ENCODE peak calls at places on chromosomes 1 and 21, in eight cellular contexts. One of them, this sample, is unnamed.

GRCh38 chr1:11629184-11629583 is 25.0 kb downstream of the FBXO2 start:
- DNase-seq in adrenal gland: no peak
- DNase-seq in aorta: no peak
- DNase-seq in BJ: no peak
- DNase-seq in left ventricle myocardium inferior: no peak
- DNase-seq in fibroblast of lung: no peak
- DNase-seq in prostate gland: no peak
- DNase-seq in neural progenitor cell: no peak
- DNase-seq in this sample: no peak

GRCh38 chr1:228345201-228345930 is 61.3 kb downstream of the TRIM11 start:
- DNase-seq in neural progenitor cell: no peak
- DNase-seq in prostate gland: no peak
- DNase-seq in aorta: peak
- DNase-seq in BJ: no peak
- DNase-seq in adrenal gland: peak
- DNase-seq in left ventricle myocardium inferior: peak
- DNase-seq in fibroblast of lung: no peak
- DNase-seq in this sample: no peak

GRCh38 chr1:114320586-114320985 is 166.9 kb upstream of the SYT6 start:
- DNase-seq in BJ: peak
- DNase-seq in prostate gland: no peak
- DNase-seq in left ventricle myocardium inferior: no peak
- DNase-seq in aorta: no peak
- DNase-seq in fibroblast of lung: peak
- DNase-seq in adrenal gland: no peak
- DNase-seq in neural progenitor cell: no peak
- DNase-seq in this sample: no peak

GRCh38 chr1:204736861-204737260 is 51.3 kb upstream of the LRRN2 start:
- DNase-seq in neural progenitor cell: no peak
- DNase-seq in aorta: no peak
- DNase-seq in prostate gland: no peak
- DNase-seq in adrenal gland: no peak
- DNase-seq in fibroblast of lung: no peak
- DNase-seq in left ventricle myocardium inferior: no peak
- DNase-seq in BJ: no peak
- DNase-seq in this sample: no peak

GRCh38 chr1:87878873-87879272 is 550.2 kb downstream of the LMO4 start:
- DNase-seq in left ventricle myocardium inferior: no peak
- DNase-seq in BJ: no peak
- DNase-seq in adrenal gland: no peak
- DNase-seq in prostate gland: no peak
- DNase-seq in fibroblast of lung: no peak
- DNase-seq in neural progenitor cell: no peak
- DNase-seq in aorta: no peak
- DNase-seq in this sample: no peak

GRCh38 chr1:3746389-3746783 is 5.9 kb upstream of the CCDC27 start:
- DNase-seq in BJ: no peak
- DNase-seq in fibroblast of lung: peak
- DNase-seq in aorta: no peak
- DNase-seq in adrenal gland: no peak
- DNase-seq in prostate gland: no peak
- DNase-seq in left ventricle myocardium inferior: no peak
- DNase-seq in neural progenitor cell: peak
- DNase-seq in this sample: no peak

GRCh38 chr1:174197547-174197946 is 38.2 kb downstream of the RABGAP1L start:
- DNase-seq in left ventricle myocardium inferior: no peak
- DNase-seq in aorta: no peak
- DNase-seq in prostate gland: no peak
- DNase-seq in neural progenitor cell: no peak
- DNase-seq in BJ: no peak
- DNase-seq in adrenal gland: no peak
- DNase-seq in fibroblast of lung: no peak
- DNase-seq in this sample: no peak

GRCh38 chr1:38474738-38475623 is 384.6 kb downstream of the RRAGC start:
- DNase-seq in prostate gland: no peak
- DNase-seq in aorta: no peak
- DNase-seq in neural progenitor cell: peak
- DNase-seq in fibroblast of lung: no peak
- DNase-seq in left ventricle myocardium inferior: no peak
- DNase-seq in BJ: no peak
- DNase-seq in adrenal gland: no peak
- DNase-seq in this sample: no peak

GRCh38 chr1:155966750-155967149 is 11.6 kb downstream of the ARHGEF2 start:
- DNase-seq in prostate gland: no peak
- DNase-seq in fibroblast of lung: no peak
- DNase-seq in adrenal gland: no peak
- DNase-seq in BJ: no peak
- DNase-seq in left ventricle myocardium inferior: no peak
- DNase-seq in neural progenitor cell: no peak
- DNase-seq in aorta: no peak
- DNase-seq in this sample: no peak

GRCh38 chr1:82848043-82848442 is 1047.3 kb downstream of the ADGRL2 start:
- DNase-seq in neural progenitor cell: peak
- DNase-seq in prostate gland: no peak
- DNase-seq in BJ: no peak
- DNase-seq in aorta: no peak
- DNase-seq in adrenal gland: no peak
- DNase-seq in fibroblast of lung: no peak
- DNase-seq in left ventricle myocardium inferior: no peak
- DNase-seq in this sample: no peak

GRCh38 chr1:231776006-231776707 is 149.6 kb downstream of the DISC1 start:
- DNase-seq in prostate gland: no peak
- DNase-seq in BJ: peak
- DNase-seq in aorta: no peak
- DNase-seq in fibroblast of lung: peak
- DNase-seq in adrenal gland: no peak
- DNase-seq in neural progenitor cell: no peak
- DNase-seq in left ventricle myocardium inferior: no peak
- DNase-seq in this sample: no peak

GRCh38 chr1:81756872-81757271 is 43.9 kb upstream of the ADGRL2 start:
- DNase-seq in prostate gland: peak
- DNase-seq in neural progenitor cell: no peak
- DNase-seq in aorta: no peak
- DNase-seq in fibroblast of lung: peak
- DNase-seq in BJ: no peak
- DNase-seq in left ventricle myocardium inferior: no peak
- DNase-seq in adrenal gland: no peak
- DNase-seq in this sample: no peak

GRCh38 chr1:15362737-15363128 is 47.0 kb upstream of the EFHD2 start:
- DNase-seq in neural progenitor cell: no peak
- DNase-seq in aorta: no peak
- DNase-seq in fibroblast of lung: no peak
- DNase-seq in BJ: no peak
- DNase-seq in left ventricle myocardium inferior: no peak
- DNase-seq in adrenal gland: no peak
- DNase-seq in prostate gland: no peak
- DNase-seq in this sample: no peak

GRCh38 chr1:26726784-26727183 is 31.0 kb downstream of the ARID1A start:
- DNase-seq in fibroblast of lung: no peak
- DNase-seq in left ventricle myocardium inferior: no peak
- DNase-seq in adrenal gland: no peak
- DNase-seq in prostate gland: no peak
- DNase-seq in BJ: no peak
- DNase-seq in neural progenitor cell: no peak
- DNase-seq in aorta: no peak
- DNase-seq in this sample: no peak

GRCh38 chr1:30109853-30110252 is 613.5 kb downstream of the MATN1 start:
- DNase-seq in adrenal gland: no peak
- DNase-seq in BJ: peak
- DNase-seq in left ventricle myocardium inferior: no peak
- DNase-seq in fibroblast of lung: peak
- DNase-seq in aorta: peak
- DNase-seq in prostate gland: no peak
- DNase-seq in neural progenitor cell: no peak
- DNase-seq in this sample: peak
- H3K4me3 ChIP-seq in adrenal gland: no peak
- H3K4me3 ChIP-seq in BJ: no peak
- H3K4me3 ChIP-seq in left ventricle myocardium inferior: no peak
- H3K4me3 ChIP-seq in fibroblast of lung: no peak
- H3K4me3 ChIP-seq in aorta: no peak
- H3K4me3 ChIP-seq in prostate gland: no peak
- H3K4me3 ChIP-seq in neural progenitor cell: no peak
- H3K4me3 ChIP-seq in this sample: no peak

GRCh38 chr21:38984568-38984967 is 178.8 kb downstream of the ETS2 start:
- DNase-seq in neural progenitor cell: no peak
- DNase-seq in left ventricle myocardium inferior: no peak
- DNase-seq in adrenal gland: no peak
- DNase-seq in fibroblast of lung: no peak
- DNase-seq in aorta: no peak
- DNase-seq in prostate gland: no peak
- DNase-seq in BJ: no peak
- DNase-seq in this sample: no peak
- H3K4me3 ChIP-seq in neural progenitor cell: no peak
- H3K4me3 ChIP-seq in left ventricle myocardium inferior: no peak
- H3K4me3 ChIP-seq in adrenal gland: no peak
- H3K4me3 ChIP-seq in fibroblast of lung: no peak
- H3K4me3 ChIP-seq in aorta: no peak
- H3K4me3 ChIP-seq in prostate gland: no peak
- H3K4me3 ChIP-seq in BJ: no peak
- H3K4me3 ChIP-seq in this sample: no peak

DNA sequence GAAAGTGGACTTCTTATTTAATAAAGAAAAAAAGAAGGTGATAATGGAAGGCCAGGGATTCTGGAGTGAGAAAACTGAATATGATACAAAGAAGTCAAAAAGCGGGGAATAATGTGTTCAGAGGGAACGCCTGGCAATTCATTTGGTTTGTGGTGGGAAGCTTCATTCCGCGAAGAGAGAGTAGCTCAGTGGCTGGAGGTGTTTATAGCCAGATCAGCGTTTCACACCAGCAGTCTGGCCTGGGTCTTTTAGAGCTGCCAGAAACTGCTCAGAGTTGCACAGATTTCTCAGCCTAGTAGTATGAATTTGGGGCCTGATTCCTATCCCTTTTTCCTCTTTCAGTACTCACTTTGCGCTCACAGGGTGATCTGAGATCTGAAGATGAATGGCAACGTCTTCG is 67.8 kb upstream of the IPO9 start:
- DNase-seq in fibroblast of lung: no peak
- DNase-seq in aorta: no peak
- DNase-seq in prostate gland: no peak
- DNase-seq in neural progenitor cell: no peak
- DNase-seq in BJ: no peak
- DNase-seq in left ventricle myocardium inferior: no peak
- DNase-seq in adrenal gland: no peak
- DNase-seq in this sample: no peak
- H3K4me3 ChIP-seq in fibroblast of lung: no peak
- H3K4me3 ChIP-seq in aorta: no peak
- H3K4me3 ChIP-seq in prostate gland: no peak
- H3K4me3 ChIP-seq in neural progenitor cell: no peak
- H3K4me3 ChIP-seq in BJ: no peak
- H3K4me3 ChIP-seq in left ventricle myocardium inferior: no peak
- H3K4me3 ChIP-seq in adrenal gland: no peak
- H3K4me3 ChIP-seq in this sample: no peak

GRCh38 chr1:167251482-167251881 is 30.8 kb downstream of the POU2F1 start:
- DNase-seq in aorta: no peak
- DNase-seq in neural progenitor cell: no peak
- DNase-seq in BJ: no peak
- DNase-seq in adrenal gland: no peak
- DNase-seq in fibroblast of lung: no peak
- DNase-seq in prostate gland: no peak
- DNase-seq in left ventricle myocardium inferior: no peak
- DNase-seq in this sample: no peak
- H3K4me3 ChIP-seq in aorta: no peak
- H3K4me3 ChIP-seq in neural progenitor cell: no peak
- H3K4me3 ChIP-seq in BJ: no peak
- H3K4me3 ChIP-seq in adrenal gland: no peak
- H3K4me3 ChIP-seq in fibroblast of lung: no peak
- H3K4me3 ChIP-seq in prostate gland: no peak
- H3K4me3 ChIP-seq in left ventricle myocardium inferior: no peak
- H3K4me3 ChIP-seq in this sample: no peak

DNA sequence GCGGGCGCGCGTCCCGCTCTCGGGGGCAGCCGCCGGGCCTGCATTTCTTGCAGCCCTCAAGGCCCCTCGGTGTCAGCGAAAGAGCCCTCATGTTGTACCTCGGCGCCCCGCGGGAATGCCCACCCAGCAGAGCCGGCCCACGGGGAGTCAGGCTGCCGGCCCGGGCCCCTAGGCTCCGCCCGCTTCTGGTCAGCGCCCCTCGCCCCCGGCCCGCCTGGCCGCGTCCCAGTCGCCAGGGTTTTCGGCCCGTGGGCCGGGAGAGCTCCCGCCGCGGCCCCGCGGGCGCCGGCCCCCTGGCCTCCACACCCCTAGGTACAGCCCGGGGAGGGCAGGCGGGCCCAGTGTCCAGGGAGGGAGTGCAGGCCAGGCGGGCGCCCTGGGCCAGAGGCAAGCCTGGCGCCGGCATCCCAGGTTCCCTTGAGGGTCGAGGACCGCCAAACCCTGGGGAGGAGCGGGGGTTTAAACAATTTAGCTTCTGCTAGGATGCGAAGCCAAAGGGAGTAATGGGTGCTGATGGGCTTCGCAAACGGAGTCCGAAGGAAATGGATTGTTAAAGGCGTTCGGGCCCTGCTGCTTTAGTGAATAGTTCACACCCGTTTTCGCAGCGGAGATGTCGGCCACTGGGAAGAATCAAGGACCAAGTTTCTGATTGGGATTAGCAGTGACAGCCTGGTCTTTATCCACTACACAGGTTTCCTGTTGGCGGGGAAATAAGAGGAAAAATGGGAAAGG is 486 bp upstream of the KCNA3 start:
- DNase-seq in aorta: no peak
- DNase-seq in BJ: no peak
- DNase-seq in adrenal gland: no peak
- DNase-seq in fibroblast of lung: no peak
- DNase-seq in neural progenitor cell: peak
- DNase-seq in left ventricle myocardium inferior: no peak
- DNase-seq in prostate gland: no peak
- DNase-seq in this sample: no peak
- H3K4me3 ChIP-seq in aorta: peak
- H3K4me3 ChIP-seq in BJ: peak
- H3K4me3 ChIP-seq in adrenal gland: no peak
- H3K4me3 ChIP-seq in fibroblast of lung: peak
- H3K4me3 ChIP-seq in neural progenitor cell: peak
- H3K4me3 ChIP-seq in left ventricle myocardium inferior: peak
- H3K4me3 ChIP-seq in prostate gland: peak
- H3K4me3 ChIP-seq in this sample: peak

This sample was measured in HFF-Myc.